ENCODE peak calls at places on chromosome 5, in six cellular contexts. G, B, U, X, A and L are unnamed samples.

GRCh38 chr5:6576861-6577501 is 55.9 kb downstream of the NSUN2 start:
- DNase-seq in G (no peak), B (peak; percentile 76), U (no peak), X (peak; percentile 62), A (peak; percentile 30), L (peak; percentile 54)

GRCh38 chr5:14160116-14160515 is 17.0 kb downstream of the TRIO start:
- DNase-seq in G (no peak), B (no peak), U (no peak), X (no peak), A (no peak), L (no peak)

GRCh38 chr5:1280177-1281037 is 14.5 kb downstream of the TERT start:
- DNase-seq in G (no peak), B (no peak), U (no peak), X (no peak), A (no peak), L (no peak)

GRCh38 chr5:122030251-122030650 is 47.8 kb downstream of the LOX start:
- DNase-seq in G (no peak), B (no peak), U (no peak), X (peak; percentile 10), A (no peak), L (peak; percentile 69)

GRCh38 chr5:162119801-162120200 is 52.2 kb downstream of the GABRG2 start:
- DNase-seq in G (no peak), B (no peak), U (no peak), X (no peak), A (no peak), L (no peak)

GRCh38 chr5:136809382-136809781 is 444.0 kb upstream of the TRPC7 start:
- DNase-seq in G (no peak), B (no peak), U (no peak), X (no peak), A (no peak), L (no peak)

GRCh38 chr5:14447958-14448881 is 133.4 kb upstream of the OTULINL start:
- DNase-seq in G (no peak), B (no peak), U (no peak), X (peak; percentile 30), A (no peak), L (no peak)

GRCh38 chr5:148830220-148830619 is 3.8 kb downstream of the ADRB2 start:
- DNase-seq in G (no peak), B (no peak), U (no peak), X (no peak), A (no peak), L (no peak)